ENCODE peak calls at places on chromosomes 3 and 15, in four cellular contexts. L is A549, R is HepG2, W is H1. E is an unnamed sample.

GRCh38 chr3:196163687-196164493 is 47.3 kb downstream of the ZDHHC19 start:
- DNase-seq in L (no peak), R (peak; percentile 57), W (no peak), E (peak; percentile 32)

GRCh38 chr3:175664911-175665310 is 805.8 kb downstream of the NAALADL2 start:
- DNase-seq in L (no peak), R (no peak), W (no peak), E (no peak)

GRCh38 chr3:50442940-50443579 is 60.4 kb downstream of the CACNA2D2 start:
- DNase-seq in L (no peak), R (no peak), W (no peak), E (no peak)

GRCh38 chr3:107458871-107459270 is 63.9 kb upstream of the BBX start:
- DNase-seq in L (no peak), R (no peak), W (no peak), E (no peak)

GRCh38 chr15:23564798-23565394 is 578 bp upstream of the MKRN3 start:
- DNase-seq in L (no peak), R (no peak), W (no peak), E (peak; percentile 14)

GRCh38 chr15:100663550-100664335 is 61.4 kb downstream of the ASB7 start:
- DNase-seq in L (no peak), R (no peak), W (no peak), E (no peak)

GRCh38 chr3:195907730-195908438 is 467 bp downstream of the TNK2 start:
- DNase-seq in L (peak; percentile 20), R (no peak), W (no peak), E (peak; percentile 74)

GRCh38 chr3:107969525-107969924 is 121.3 kb downstream of the CD47 start:
- DNase-seq in L (no peak), R (no peak), W (no peak), E (no peak)

GRCh38 chr15:23642413-23643044 is 5.1 kb downstream of the MAGEL2 start:
- DNase-seq in L (peak; percentile 10), R (peak; percentile 51), W (no peak), E (peak; percentile 79)

GRCh38 chr3:139928708-139929505 is 6.1 kb upstream of the CLSTN2 start:
- DNase-seq in L (no peak), R (no peak), W (no peak), E (no peak)

GRCh38 chr3:72728958-72729467 is 119.2 kb downstream of the SHQ1 start:
- DNase-seq in L (no peak), R (peak; percentile 52), W (no peak), E (peak; percentile 12)
- TF ChIP-seq RNF2 in L (no peak), R (no peak), W (no peak), E (no peak)

DNA sequence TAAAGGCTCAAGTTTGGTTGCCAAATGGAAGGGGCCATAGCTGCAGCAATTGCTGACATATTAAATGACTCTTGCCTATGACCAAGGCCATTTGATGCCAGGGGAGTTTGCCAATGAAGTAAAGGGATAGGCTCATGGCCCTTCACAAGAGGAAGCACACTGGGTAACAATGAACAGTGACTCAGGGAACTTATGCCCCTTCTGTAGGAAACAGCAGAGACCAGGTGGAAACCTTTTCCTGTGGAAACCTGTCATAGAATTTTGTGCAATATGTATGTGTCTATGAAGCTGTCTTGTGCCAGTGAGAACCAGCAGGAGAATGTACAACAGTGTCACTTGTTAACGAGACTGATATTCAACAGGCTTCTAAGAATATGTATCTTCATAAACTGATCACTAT is 25.4 kb upstream of the AVEN start:
- DNase-seq in L (no peak), R (no peak), W (no peak), E (no peak)
- TF ChIP-seq RNF2 in L (no peak), R (no peak), W (no peak), E (no peak)

GRCh38 chr15:44296625-44297524 is 8.4 kb downstream of the GOLM2 start:
- DNase-seq in L (peak; percentile 35), R (peak; percentile 5), W (no peak), E (peak; percentile 50)
- TF ChIP-seq RNF2 in L (no peak), R (no peak), W (no peak), E (no peak)

DNA sequence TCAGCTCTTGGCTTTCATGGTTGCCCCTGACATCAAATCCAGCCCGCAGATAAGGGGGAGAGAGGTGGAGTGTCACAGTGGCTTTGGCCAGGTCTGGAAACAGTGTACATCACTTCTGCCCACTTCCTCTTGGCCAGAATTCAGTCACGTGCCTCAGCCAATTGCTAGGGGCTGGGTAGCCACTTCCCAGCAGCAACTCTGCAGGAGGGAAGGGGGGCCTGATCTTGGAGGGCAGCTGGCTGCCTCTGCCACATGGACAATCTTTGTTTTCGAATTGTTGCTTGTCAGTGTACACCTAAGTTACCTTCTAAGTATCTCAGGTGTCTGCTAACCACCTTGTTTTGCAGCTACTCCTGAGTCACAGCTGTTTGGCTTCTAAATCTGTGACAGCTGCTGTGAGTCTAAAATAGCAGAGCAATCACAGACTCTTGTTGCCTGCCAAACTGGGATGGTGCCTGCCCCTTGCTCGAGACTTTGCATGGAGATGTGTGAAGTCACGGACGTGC is 41.0 kb upstream of the LIMD1 start:
- DNase-seq in L (no peak), R (no peak), W (no peak), E (peak; percentile 43)
- TF ChIP-seq RNF2 in L (no peak), R (no peak), W (no peak), E (no peak)

GRCh38 chr3:127410137-127410488 is 122.3 kb upstream of the PRR20G start:
- DNase-seq in L (no peak), R (no peak), W (no peak), E (no peak)

GRCh38 chr3:127410678-127411077 is 122.8 kb upstream of the PRR20G start:
- DNase-seq in L (no peak), R (no peak), W (no peak), E (no peak)

GRCh38 chr3:127408684-127409420 is 121.0 kb upstream of the PRR20G start:
- DNase-seq in L (no peak), R (no peak), W (no peak), E (no peak)

GRCh38 chr3:127408022-127408683 is 120.3 kb upstream of the PRR20G start:
- DNase-seq in L (no peak), R (no peak), W (no peak), E (no peak)

DNA sequence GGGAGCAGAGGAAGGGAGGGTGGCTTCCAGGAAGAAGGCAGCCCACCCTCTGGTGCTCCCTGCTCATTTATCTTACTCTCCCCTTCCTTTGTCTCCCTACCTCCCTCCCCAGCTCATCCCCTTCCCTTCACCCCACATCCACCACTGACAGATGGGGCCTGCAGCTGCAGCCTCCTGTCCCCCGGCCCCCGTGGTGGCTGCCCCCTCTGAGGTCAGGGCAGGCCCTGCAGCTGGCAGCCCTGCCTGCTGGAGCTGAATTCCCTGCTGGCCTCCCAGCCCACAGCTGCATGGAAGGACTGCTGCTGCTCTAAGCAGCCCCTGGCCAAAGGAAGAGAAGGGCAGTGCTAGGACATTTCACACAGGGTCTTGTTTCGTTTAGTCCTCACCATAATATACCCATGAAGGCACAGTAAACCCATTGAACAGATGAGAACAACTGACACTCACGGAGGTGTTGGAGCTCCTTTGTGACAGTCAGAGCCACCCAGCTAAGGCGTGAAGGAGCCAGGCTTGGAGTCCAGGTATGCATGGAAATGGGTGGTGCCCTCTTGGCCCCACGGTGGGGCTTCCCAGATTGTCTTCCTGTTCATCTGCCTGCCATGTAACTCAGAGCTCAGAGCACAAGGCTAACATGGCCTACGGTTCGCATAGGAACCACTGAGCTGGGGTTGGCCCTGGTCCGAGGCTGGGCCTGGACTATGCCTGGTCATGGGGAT is 121.7 kb upstream of the PRR20G start:
- DNase-seq in L (no peak), R (no peak), W (no peak), E (no peak)
- TF ChIP-seq RNF2 in L (no peak), R (no peak), W (no peak), E (no peak)

GRCh38 chr3:125615256-125615655 is 20.0 kb upstream of the OSBPL11 start:
- DNase-seq in L (no peak), R (no peak), W (no peak), E (no peak)
- TF ChIP-seq RNF2 in L (no peak), R (no peak), W (no peak), E (no peak)

DNA sequence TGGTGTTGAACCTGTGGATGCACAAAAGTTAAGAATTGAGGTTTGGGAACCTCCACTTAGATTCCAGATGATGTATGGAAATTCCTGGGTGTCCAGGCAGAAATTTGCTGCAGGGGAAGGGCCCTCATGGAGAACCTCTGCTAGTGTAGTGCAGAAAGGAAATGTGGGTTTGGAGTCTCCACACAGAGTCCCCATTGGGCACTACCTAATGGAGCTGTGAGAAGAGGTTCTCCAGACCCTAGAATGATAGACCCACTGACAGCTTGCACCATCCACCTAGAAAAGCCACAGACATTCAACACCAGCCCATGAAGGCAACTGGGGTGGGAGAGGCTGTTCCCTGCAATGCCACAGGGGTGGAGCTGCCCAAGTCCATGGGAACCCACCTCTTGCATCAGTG is 1032.8 kb upstream of the EPHA6 start:
- DNase-seq in L (no peak), R (no peak), W (no peak), E (no peak)
- TF ChIP-seq RNF2 in L (no peak), R (no peak), W (no peak), E (no peak)

DNA sequence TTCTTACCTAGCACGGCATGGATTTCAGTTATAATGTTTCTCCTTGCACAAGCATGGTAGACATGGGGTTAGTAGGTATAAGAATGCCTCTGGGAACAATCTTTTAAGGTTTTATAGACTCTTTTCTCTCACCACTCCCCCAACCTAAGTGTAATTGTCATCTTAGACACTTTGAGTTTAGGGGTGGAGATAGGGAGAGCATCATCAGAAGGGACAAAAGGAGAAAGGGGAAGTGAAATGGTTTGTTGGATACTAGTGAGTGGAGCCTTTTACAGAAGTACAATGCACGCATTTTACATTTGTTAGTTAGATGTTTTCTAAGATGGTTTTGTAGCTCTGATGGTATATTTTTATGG is 189.2 kb downstream of the TP63 start:
- DNase-seq in L (no peak), R (no peak), W (no peak), E (no peak)
- TF ChIP-seq RNF2 in L (no peak), R (no peak), W (no peak), E (no peak)

GRCh38 chr3:53303957-53304356 is 43.4 kb downstream of the DCP1A start:
- DNase-seq in L (no peak), R (no peak), W (no peak), E (no peak)

GRCh38 chr3:53303549-53303948 is 43.8 kb downstream of the DCP1A start:
- DNase-seq in L (no peak), R (no peak), W (no peak), E (no peak)
- TF ChIP-seq RNF2 in L (no peak), R (no peak), W (no peak), E (no peak)

DNA sequence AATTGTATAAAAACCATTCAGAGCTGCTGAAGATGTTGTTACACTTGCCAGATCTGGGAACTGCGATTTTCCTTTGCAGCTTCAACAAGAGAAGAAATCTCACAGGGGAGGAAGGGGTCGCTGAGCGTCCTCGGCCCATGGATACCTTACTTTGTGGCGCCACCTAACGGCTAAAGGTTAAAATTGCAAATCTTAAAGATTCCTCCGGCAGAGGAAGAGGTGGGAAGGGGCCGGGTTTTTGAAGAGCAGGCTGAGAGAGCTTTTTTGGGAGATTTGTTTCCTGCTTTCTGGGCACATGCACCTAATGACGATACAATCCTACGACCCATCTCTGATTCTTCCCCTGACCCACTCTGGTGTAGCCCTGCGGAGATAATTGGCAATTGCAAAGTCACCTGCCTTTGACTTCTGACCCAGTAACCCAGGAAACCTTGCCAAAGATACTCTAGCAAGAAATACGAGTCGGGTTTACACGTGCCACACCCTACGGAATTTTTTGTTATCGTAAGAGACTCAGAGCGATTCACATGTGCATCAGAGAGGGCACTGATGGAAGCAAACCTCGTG is 55.4 kb upstream of the CHRNA7 start:
- DNase-seq in L (peak; percentile 35), R (peak; percentile 25), W (no peak), E (peak; percentile 47)
- TF ChIP-seq RNF2 in L (no peak), R (no peak), W (no peak), E (no peak)